ENCODE peak calls at places on chromosomes 3 and 15, in seven cellular contexts. B, T, G, Q, X, L and W are unnamed samples.

GRCh38 chr15:58865420-58865880 is 68.0 kb downstream of the SLTM start:
- DNase-seq in G (no peak), B (no peak), T (peak), Q (no peak), X (no peak), L (no peak), W (no peak)

GRCh38 chr3:30691249-30691880 is 85.0 kb downstream of the TGFBR2 start:
- DNase-seq in T (no peak), Q (no peak), L (no peak), G (peak), B (no peak), X (no peak), W (no peak)

GRCh38 chr3:41684802-41685740 is 276.8 kb downstream of the ULK4 start:
- DNase-seq in Q (no peak), B (no peak), T (no peak), X (no peak), G (no peak), L (no peak), W (no peak)

GRCh38 chr15:25860885-25861866 is 2.0 kb downstream of the ATP10A start:
- DNase-seq in B (no peak), X (no peak), T (no peak), L (no peak), Q (no peak), G (no peak), W (peak)

GRCh38 chr3:187281191-187281714 is 10.3 kb downstream of the MASP1 start:
- DNase-seq in X (no peak), G (no peak), B (no peak), L (no peak), Q (peak), T (peak), W (no peak)

GRCh38 chr15:63718590-63719035 is 115.1 kb downstream of the HERC1 start:
- DNase-seq in Q (peak), T (no peak), X (no peak), L (no peak), B (no peak), G (no peak), W (no peak)

GRCh38 chr3:49469037-49469875 is 811 bp upstream of the DAG1 start:
- DNase-seq in T (peak), Q (peak), B (no peak), G (peak), X (peak), L (peak), W (no peak)

GRCh38 chr3:67863869-67864268 is 209.5 kb upstream of the SUCLG2 start:
- DNase-seq in X (peak), G (peak), Q (peak), L (peak), T (peak), B (no peak), W (peak)

GRCh38 chr15:39115379-39116057 is 465.4 kb upstream of the THBS1 start:
- DNase-seq in X (no peak), T (no peak), Q (no peak), L (no peak), B (no peak), G (no peak), W (no peak)

GRCh38 chr3:160005004-160005403 is 16.4 kb downstream of the IL12A start:
- DNase-seq in L (no peak), Q (no peak), G (no peak), X (no peak), T (no peak), B (no peak), W (no peak)

GRCh38 chr15:75170711-75171341 is 30.9 kb upstream of the C15orf39 start:
- DNase-seq in T (no peak), L (no peak), X (no peak), Q (no peak), B (no peak), G (no peak), W (no peak)

GRCh38 chr3:58383476-58383875 is 50.2 kb downstream of the PDHB start:
- DNase-seq in Q (peak), G (no peak), T (no peak), B (no peak), X (no peak), L (no peak), W (no peak)

GRCh38 chr3:194640829-194641228 is 7.6 kb upstream of the TMEM44 start:
- DNase-seq in B (peak), L (peak), T (peak), Q (peak), X (no peak), G (peak), W (peak)

GRCh38 chr3:158103131-158103955 is 2.9 kb downstream of the SHOX2 start:
- DNase-seq in G (no peak), Q (no peak), B (no peak), L (no peak), X (no peak), T (peak), W (no peak)

GRCh38 chr3:49703443-49703927 is 14.1 kb downstream of the RNF123 start:
- DNase-seq in B (peak), X (peak), T (peak), G (peak), Q (peak), L (peak), W (peak)

GRCh38 chr3:113186566-113186965 is 24.8 kb upstream of the BOC start:
- DNase-seq in T (no peak), X (no peak), G (no peak), B (no peak), L (no peak), Q (no peak), W (no peak)

GRCh38 chr3:68060186-68060585 is 405.8 kb upstream of the SUCLG2 start:
- DNase-seq in T (no peak), Q (no peak), L (no peak), G (no peak), B (no peak), X (no peak), W (no peak)

GRCh38 chr3:55252921-55253320 is 234.2 kb downstream of the WNT5A start:
- DNase-seq in L (no peak), B (no peak), X (no peak), G (no peak), Q (peak), T (no peak), W (no peak)

GRCh38 chr3:65761431-65761830 is 277.3 kb downstream of the MAGI1 start:
- DNase-seq in G (no peak), Q (no peak), B (no peak), T (no peak), X (no peak), L (no peak), W (no peak)

GRCh38 chr15:65333441-65333820 is 29.0 kb downstream of the RNU5B-1 start:
- DNase-seq in B (no peak), G (no peak), L (no peak), Q (no peak), X (no peak), T (no peak), W (no peak)

GRCh38 chr3:116339441-116340028 is 105.8 kb downstream of the LSAMP start:
- DNase-seq in T (no peak), L (no peak), B (no peak), X (no peak), G (no peak), Q (peak), W (no peak)

GRCh38 chr3:169146112-169146665 is 517.3 kb downstream of the MECOM start:
- DNase-seq in X (peak), Q (peak), B (no peak), T (peak), G (peak), L (peak), W (no peak)

GRCh38 chr15:58381696-58382095 is 50.1 kb upstream of the LIPC start:
- DNase-seq in L (no peak), Q (peak), X (no peak), G (no peak), B (no peak), T (no peak), W (no peak)

GRCh38 chr3:177665122-177665808 is 468.0 kb upstream of the TBL1XR1 start:
- DNase-seq in B (no peak), T (no peak), Q (peak), G (no peak), X (no peak), L (no peak), W (no peak)

GRCh38 chr3:64985072-64985471 is 297.3 kb upstream of the ADAMTS9 start:
- DNase-seq in B (no peak), L (no peak), G (no peak), X (no peak), Q (no peak), T (no peak), W (no peak)

GRCh38 chr3:159824341-159824740 is 164.3 kb upstream of the IL12A start:
- DNase-seq in G (peak), T (no peak), X (peak), Q (peak), L (no peak), B (no peak), W (no peak)

GRCh38 chr3:122681294-122682015 is 816 bp downstream of the PARP14 start:
- DNase-seq in G (peak), T (peak), X (no peak), L (no peak), B (peak), Q (no peak), W (no peak)

GRCh38 chr15:47750030-47750739 is 32.9 kb downstream of the SEMA6D start:
- DNase-seq in T (no peak), X (no peak), Q (peak), G (peak), B (no peak), L (no peak), W (no peak)

GRCh38 chr15:52011711-52012144 is 7.3 kb upstream of the MAPK6 start:
- DNase-seq in Q (no peak), L (no peak), G (peak), X (no peak), B (no peak), T (no peak), W (no peak)

GRCh38 chr15:85607842-85608241 is 186.9 kb downstream of the KLHL25 start:
- DNase-seq in Q (peak), X (no peak), G (peak), L (no peak), T (no peak), B (no peak), W (no peak)

GRCh38 chr3:178915365-178915764 is 156.2 kb downstream of the ZMAT3 start:
- DNase-seq in T (peak), G (no peak), Q (no peak), X (no peak), L (no peak), B (no peak), W (no peak)

GRCh38 chr3:177069514-177070329 is 127.6 kb downstream of the TBL1XR1 start:
- DNase-seq in X (no peak), Q (peak), B (no peak), T (no peak), L (no peak), G (peak), W (no peak)

GRCh38 chr3:99967796-99968195 is 146.5 kb downstream of the FILIP1L start:
- DNase-seq in L (no peak), X (no peak), T (no peak), Q (peak), G (no peak), B (no peak), W (no peak)

GRCh38 chr3:192772495-192772894 is 45.2 kb upstream of the FGF12 start:
- DNase-seq in G (peak), L (no peak), B (no peak), X (no peak), T (peak), Q (peak), W (no peak)

GRCh38 chr15:84761534-84762190 is 13.3 kb downstream of the ZNF592 start:
- DNase-seq in Q (peak), G (peak), B (no peak), X (no peak), L (no peak), T (no peak), W (peak)

GRCh38 chr3:192514081-192514753 is 213.1 kb downstream of the FGF12 start:
- DNase-seq in Q (no peak), T (peak), X (peak), L (peak), B (no peak), G (peak), W (no peak)

GRCh38 chr3:133127381-133127780 is 89.2 kb downstream of the TMEM108 start:
- DNase-seq in B (no peak), Q (no peak), L (no peak), T (no peak), G (no peak), X (no peak), W (no peak)

GRCh38 chr15:59376735-59377134 is 4.1 kb upstream of the MYO1E start:
- DNase-seq in Q (no peak), L (no peak), X (no peak), T (no peak), B (no peak), G (peak), W (peak)

GRCh38 chr3:27978440-27978839 is 256.3 kb upstream of the EOMES start:
- DNase-seq in B (no peak), G (no peak), X (no peak), T (no peak), Q (no peak), L (no peak), W (no peak)

GRCh38 chr15:36809380-36809779 is 230.0 kb downstream of the CDIN1 start:
- DNase-seq in T (no peak), G (no peak), Q (no peak), X (no peak), B (no peak), L (no peak), W (no peak)

GRCh38 chr15:36808401-36809160 is 229.2 kb downstream of the CDIN1 start:
- DNase-seq in X (no peak), L (no peak), Q (peak), G (peak), T (no peak), B (no peak), W (no peak)

GRCh38 chr15:36811903-36812302 is 232.5 kb downstream of the CDIN1 start:
- DNase-seq in G (peak), T (no peak), Q (no peak), X (no peak), L (no peak), B (no peak), W (no peak)

GRCh38 chr15:36814085-36814484 is 234.7 kb downstream of the CDIN1 start:
- DNase-seq in L (no peak), B (no peak), T (no peak), Q (no peak), X (no peak), G (peak), W (no peak)

GRCh38 chr15:36810656-36811449 is 231.4 kb downstream of the CDIN1 start:
- DNase-seq in L (peak), T (peak), G (no peak), B (no peak), Q (no peak), X (no peak), W (peak)
- H3K4me3 ChIP-seq in L (no peak), T (no peak), G (no peak), B (no peak), Q (no peak), X (no peak), W (no peak)

DNA sequence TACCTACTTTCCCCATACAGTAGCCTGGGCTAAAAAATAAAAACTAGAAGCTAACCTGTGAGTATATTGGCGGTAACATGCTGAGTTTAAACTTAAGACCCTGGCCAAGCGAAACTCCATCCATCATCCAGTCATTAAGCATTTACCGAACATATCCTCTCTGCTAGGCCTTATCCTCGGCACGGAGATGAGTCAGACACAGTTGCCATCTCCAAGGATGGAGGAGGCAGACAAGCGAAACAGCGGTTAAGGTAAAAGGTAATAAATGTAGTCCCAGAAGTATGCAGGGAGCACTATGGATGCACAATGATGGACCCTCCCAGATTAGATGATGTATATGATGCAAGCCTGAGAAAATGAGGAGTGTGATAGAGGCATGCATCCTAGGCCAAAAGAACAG is 143.6 kb downstream of the RYR3 start:
- DNase-seq in T (no peak), X (no peak), G (no peak), Q (no peak), L (no peak), B (no peak), W (no peak)
- H3K4me2 ChIP-seq in T (no peak), X (no peak), G (no peak), Q (no peak), L (no peak), B (no peak), W (no peak)

DNA sequence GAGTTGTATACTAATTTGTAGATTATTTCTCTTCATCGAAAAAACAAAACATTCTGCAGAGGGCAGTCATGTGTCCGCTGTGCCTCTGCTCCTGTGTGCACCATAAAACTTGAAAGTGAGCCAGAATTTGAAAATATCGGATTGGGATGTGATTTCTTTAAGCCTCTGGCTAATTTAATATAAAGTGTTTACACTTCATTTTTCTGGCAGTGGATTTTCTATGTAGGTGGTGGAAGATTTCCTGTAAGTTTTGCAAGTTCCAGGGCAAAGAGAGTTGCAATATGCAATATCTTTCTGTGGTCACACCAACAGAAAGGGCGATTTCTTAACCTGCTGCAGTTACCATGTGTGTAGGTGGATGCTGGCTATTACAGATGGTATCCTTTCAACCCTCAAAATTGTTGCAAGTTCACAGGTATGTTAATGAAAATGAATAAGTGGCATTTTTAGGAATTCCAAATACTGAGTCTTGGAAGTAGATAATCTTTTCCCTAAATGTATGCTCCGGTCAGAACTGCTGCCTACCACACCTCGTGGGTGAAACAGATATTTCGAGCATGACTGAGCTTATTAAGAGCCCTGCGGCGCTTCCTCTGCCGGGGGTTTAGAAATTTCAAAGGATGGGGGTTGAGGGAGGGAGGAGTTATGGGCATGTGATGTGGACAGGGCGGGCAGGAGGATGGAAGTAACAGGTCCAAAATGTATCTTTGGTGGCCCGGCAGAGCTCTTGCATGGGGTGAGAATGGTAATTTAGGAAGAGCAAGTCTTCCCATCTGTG is 134.0 kb downstream of the PGPEP1L start:
- DNase-seq in L (no peak), G (no peak), X (peak), B (no peak), T (no peak), Q (peak), W (no peak)
- H3K4me3 ChIP-seq in L (no peak), G (no peak), X (peak), B (no peak), T (no peak), Q (peak), W (no peak)

DNA sequence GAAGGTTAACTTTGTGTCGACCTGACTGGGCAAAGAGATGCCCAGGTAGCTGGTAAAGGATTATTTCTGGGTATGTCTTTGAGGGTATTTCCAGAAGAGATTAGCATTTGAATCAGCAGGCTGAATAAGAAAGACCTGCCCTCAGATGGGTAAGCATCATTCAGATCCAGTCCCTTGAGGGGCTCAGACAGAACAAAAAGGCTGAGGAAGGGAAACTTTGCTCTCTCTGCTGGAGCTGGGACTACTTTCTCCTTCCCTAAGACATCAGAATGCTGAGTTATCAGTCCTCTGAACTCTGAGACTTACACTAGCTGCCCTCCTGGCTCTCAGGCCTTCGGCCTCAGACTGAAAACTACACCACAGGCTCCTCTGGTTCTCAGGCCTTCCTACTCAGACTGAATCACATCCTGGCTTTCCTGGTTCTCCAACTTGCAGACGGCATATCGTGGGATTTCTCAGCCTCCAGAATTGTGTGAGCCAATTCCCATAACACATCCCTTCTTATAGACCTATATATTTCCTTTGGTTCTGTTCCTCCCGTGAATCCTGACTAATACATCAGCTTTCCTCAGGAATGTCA is 982.9 kb downstream of the TUSC7 start:
- DNase-seq in Q (peak), B (no peak), T (peak), G (peak), X (no peak), L (no peak), W (no peak)
- H3K4me2 ChIP-seq in Q (peak), B (no peak), T (no peak), G (peak), X (no peak), L (no peak), W (no peak)

DNA sequence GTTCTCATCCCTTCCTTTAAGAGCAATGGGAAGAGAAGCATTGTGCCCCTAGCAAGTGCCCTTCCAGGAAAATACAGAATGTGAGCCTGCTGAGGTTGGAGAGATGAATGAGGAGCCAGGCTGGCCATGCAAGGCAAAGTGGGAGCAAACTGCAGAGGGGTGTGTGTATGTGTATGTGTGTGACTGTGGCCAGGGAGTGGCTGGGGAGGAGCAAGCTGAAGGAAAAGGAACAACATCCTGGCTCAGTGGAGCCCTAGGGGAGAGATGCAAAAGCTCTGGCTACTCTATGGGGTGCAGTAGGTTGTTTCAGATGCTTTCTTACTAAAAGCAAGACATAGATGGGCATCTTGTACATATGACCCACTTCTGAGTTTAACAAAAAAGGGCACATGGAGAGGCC is 20.6 kb downstream of the FOXP1 start:
- DNase-seq in G (no peak), Q (no peak), X (no peak), B (no peak), L (no peak), T (no peak), W (no peak)
- H3K4me3 ChIP-seq in G (no peak), Q (no peak), X (no peak), B (no peak), L (no peak), T (no peak), W (peak)